ENCODE peak calls at places on chromosomes 12 and 14, in five cellular contexts. C, O, V, J and B are unnamed samples.

GRCh38 chr12:67667276-67668073 is 18.9 kb downstream of the DYRK2 start:
- DNase-seq in V (peak), J (no peak), C (no peak), O (peak), B (no peak)

GRCh38 chr14:34699873-34700621 is 14.3 kb downstream of the CFL2 start:
- DNase-seq in C (peak), V (no peak), O (no peak), J (no peak), B (peak)

GRCh38 chr14:45699451-45699850 is 446.4 kb upstream of the MIS18BP1 start:
- DNase-seq in C (no peak), J (no peak), O (no peak), V (no peak), B (peak)

GRCh38 chr14:34018564-34019244 is 67.8 kb upstream of the EGLN3 start:
- DNase-seq in C (no peak), O (peak), J (no peak), V (peak), B (no peak)

GRCh38 chr12:69524755-69525509 is 54.7 kb downstream of the FRS2 start:
- DNase-seq in C (peak), O (no peak), V (no peak), J (no peak), B (no peak)

GRCh38 chr14:72318648-72319047 is 386.4 kb downstream of the RGS6 start:
- DNase-seq in O (no peak), C (peak), J (no peak), V (no peak), B (no peak)

GRCh38 chr12:108670066-108670631 is 36.5 kb upstream of the SELPLG start:
- DNase-seq in J (no peak), V (no peak), O (no peak), C (no peak), B (no peak)

GRCh38 chr14:64770751-64771150 is 66.5 kb downstream of the PLEKHG3 start:
- DNase-seq in O (no peak), C (no peak), V (no peak), J (no peak), B (no peak)

GRCh38 chr14:99289394-99290189 is 17.6 kb upstream of the BCL11B start:
- DNase-seq in J (peak), O (no peak), V (no peak), C (no peak), B (no peak)

GRCh38 chr14:104209985-104210520 is 71.7 kb downstream of the KIF26A start:
- DNase-seq in J (no peak), O (no peak), C (no peak), V (no peak), B (no peak)

GRCh38 chr12:66716522-66716921 is 37.6 kb upstream of the GRIP1 start:
- DNase-seq in V (no peak), O (no peak), J (no peak), C (no peak), B (no peak)

GRCh38 chr12:97465012-97465345 is 2.4 kb downstream of the RMST start:
- DNase-seq in O (no peak), C (no peak), J (no peak), V (no peak), B (no peak)

GRCh38 chr14:95034806-95035205 is 122.5 kb downstream of the DICER1 start:
- DNase-seq in V (no peak), J (no peak), O (no peak), C (no peak), B (no peak)

GRCh38 chr12:45415393-45415817 is 199.5 kb downstream of the ANO6 start:
- DNase-seq in J (peak), O (peak), C (peak), V (peak), B (peak)

GRCh38 chr14:62301911-62302310 is 539.7 kb downstream of the SNAPC1 start:
- DNase-seq in C (no peak), O (no peak), J (no peak), V (no peak), B (peak)

GRCh38 chr14:59116984-59117415 is 71.5 kb upstream of the DAAM1 start:
- DNase-seq in V (no peak), C (peak), J (no peak), O (no peak), B (peak)

GRCh38 chr12:10031771-10032175 is 1.3 kb downstream of the CLEC9A start:
- DNase-seq in C (peak), O (no peak), J (peak), V (no peak), B (peak)

GRCh38 chr12:3777206-3777809 is 24.4 kb upstream of the CRACR2A start:
- DNase-seq in O (no peak), C (peak), J (peak), V (peak), B (peak)

GRCh38 chr14:102509744-102510615 is at the start of gene ANKRD9:
- DNase-seq in J (peak), O (peak), V (peak), C (peak), B (peak)

GRCh38 chr14:106579084-106579483 is 1052.7 kb downstream of the TMEM121 start:
- DNase-seq in V (no peak), O (no peak), J (no peak), C (no peak), B (no peak)

GRCh38 chr14:56300495-56300894 is 182.3 kb downstream of the PELI2 start:
- DNase-seq in C (no peak), J (no peak), V (no peak), O (no peak), B (peak)

GRCh38 chr12:121188227-121188626 is 21.7 kb upstream of the P2RX4 start:
- DNase-seq in V (no peak), O (no peak), J (no peak), C (no peak), B (no peak)

GRCh38 chr12:48189331-48190125 is 6.1 kb downstream of the CCDC184 start:
- DNase-seq in O (peak), J (peak), C (peak), V (peak), B (peak)

GRCh38 chr12:122449317-122449716 is 26.8 kb upstream of the CLIP1 start:
- DNase-seq in O (no peak), J (peak), C (peak), V (no peak), B (peak)

GRCh38 chr12:67141405-67142018 is 127.6 kb upstream of the CAND1 start:
- DNase-seq in C (no peak), O (no peak), J (no peak), V (no peak), B (no peak)

GRCh38 chr12:45543887-45544286 is 185.6 kb upstream of the ARID2 start:
- DNase-seq in C (peak), O (no peak), J (peak), V (peak), B (peak)

GRCh38 chr14:81137316-81137715 is 83.4 kb downstream of the GTF2A1 start:
- DNase-seq in V (no peak), C (peak), O (no peak), J (peak), B (peak)

GRCh38 chr12:62285284-62285683 is 25.1 kb downstream of the USP15 start:
- DNase-seq in O (no peak), J (no peak), V (no peak), C (no peak), B (no peak)

GRCh38 chr14:60090864-60091519 is 731 bp upstream of the PCNX4 start:
- DNase-seq in O (peak), V (peak), C (peak), J (no peak), B (peak)

GRCh38 chr14:86532219-86532618 is 1002.3 kb downstream of the FLRT2 start:
- DNase-seq in J (no peak), O (no peak), C (peak), V (no peak), B (peak)

GRCh38 chr12:27324452-27324999 is 8.1 kb upstream of the BMAL2 start:
- DNase-seq in J (no peak), C (no peak), O (no peak), V (no peak), B (peak)

GRCh38 chr12:110047297-110047940 is 903 bp downstream of the C12orf76 start:
- DNase-seq in J (no peak), C (no peak), O (no peak), V (no peak), B (no peak)
- H3K27ac ChIP-seq in J (no peak), C (no peak), O (no peak), V (peak), B (peak)

GRCh38 chr12:6221146-6221545 is 20.9 kb downstream of the CD9 start:
- DNase-seq in V (no peak), O (no peak), C (no peak), J (no peak), B (no peak)
- H3K4me3 ChIP-seq in V (no peak), O (no peak), C (no peak), J (no peak), B (no peak)

DNA sequence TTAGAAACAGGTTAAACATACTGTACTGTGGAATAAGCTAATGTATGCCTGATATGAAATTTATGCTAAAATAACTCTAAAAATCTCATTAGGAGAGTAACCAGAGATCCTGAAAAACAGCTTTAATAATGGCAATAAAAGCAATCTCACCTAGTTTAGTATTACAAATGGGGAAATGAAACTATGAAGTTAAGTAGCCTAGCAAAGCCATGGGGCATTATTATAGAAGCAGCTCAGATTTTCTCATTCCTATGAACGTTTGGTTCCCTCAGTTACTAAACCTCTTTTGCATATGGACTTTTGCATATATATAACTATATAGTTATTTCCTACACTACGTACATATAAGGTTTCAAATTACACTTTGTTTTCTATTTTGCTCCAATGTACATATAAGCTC is 25.0 kb upstream of the APPL2 start:
- DNase-seq in J (no peak), C (no peak), O (no peak), V (no peak), B (no peak)
- H3K27ac ChIP-seq in J (no peak), C (no peak), O (no peak), V (no peak), B (no peak)

DNA sequence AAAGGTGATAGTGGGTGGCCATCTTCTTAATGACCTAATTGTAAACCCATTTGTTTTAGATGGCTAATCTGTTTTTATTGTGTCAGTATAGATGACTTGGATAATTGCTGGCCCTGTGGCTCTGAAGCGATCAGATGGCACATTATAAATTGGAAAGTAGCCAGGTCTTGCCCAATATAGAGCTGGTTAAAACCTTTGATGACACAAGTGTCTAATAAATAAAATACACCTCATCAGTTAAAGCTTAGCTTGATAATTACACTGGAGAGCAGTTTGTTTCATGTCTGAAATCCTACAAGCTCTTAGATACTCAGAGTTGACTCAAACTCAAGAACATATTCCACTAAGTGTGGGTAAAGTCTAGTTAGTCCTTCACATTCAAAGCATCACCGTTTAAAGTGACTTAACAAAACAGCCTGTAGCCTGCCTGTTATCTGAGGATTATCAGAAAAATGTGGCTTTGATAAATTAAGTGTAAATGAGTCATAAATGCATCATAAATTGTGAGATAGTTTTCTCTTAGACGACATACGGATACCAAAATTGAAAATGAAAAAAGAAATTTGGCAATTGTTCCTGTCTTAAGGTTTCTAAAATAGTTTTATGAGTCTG is 280.9 kb downstream of the LRIG3 start:
- DNase-seq in O (no peak), V (no peak), C (peak), J (no peak), B (peak)
- H3K4me3 ChIP-seq in O (no peak), V (no peak), C (no peak), J (no peak), B (no peak)

DNA sequence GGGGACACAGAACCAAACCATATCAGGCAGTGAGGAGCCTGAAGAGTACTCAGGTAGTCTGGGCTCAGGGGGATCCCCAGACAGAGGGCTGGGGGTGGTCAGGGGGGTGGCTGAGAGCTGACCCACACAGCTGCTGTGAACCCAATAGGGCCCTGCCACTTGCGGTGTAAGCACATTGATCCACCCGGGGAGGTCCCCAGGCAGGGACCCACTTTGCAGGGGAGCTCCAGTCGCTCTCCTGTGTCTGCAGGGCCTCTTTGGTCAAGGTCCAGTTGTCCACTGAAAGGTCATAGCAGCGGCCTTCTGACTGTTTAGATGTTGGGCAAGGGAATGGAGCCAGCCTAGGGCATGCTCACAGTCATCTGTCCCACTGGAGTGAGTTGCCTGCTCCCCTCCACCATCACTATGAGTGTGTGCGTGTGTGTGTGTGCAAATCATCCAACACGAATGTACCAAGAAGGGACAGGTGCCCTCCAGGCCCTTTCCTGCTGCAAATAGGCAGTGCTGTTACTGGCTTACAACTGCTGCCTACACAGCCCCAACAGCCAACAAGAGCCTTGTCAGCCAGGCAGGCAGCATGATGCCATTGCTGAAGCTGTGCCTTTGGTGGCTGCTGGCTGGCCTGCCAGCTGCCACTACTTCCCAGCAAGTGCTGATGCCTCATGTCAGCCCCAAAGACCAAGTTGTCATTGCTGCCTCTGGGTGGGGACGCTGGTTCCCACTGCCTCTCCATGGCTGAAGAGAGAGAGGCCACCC is 71.3 kb downstream of the TSPAN11 start:
- DNase-seq in C (no peak), J (no peak), V (no peak), O (no peak), B (no peak)
- H3K27ac ChIP-seq in C (no peak), J (no peak), V (no peak), O (no peak), B (no peak)

DNA sequence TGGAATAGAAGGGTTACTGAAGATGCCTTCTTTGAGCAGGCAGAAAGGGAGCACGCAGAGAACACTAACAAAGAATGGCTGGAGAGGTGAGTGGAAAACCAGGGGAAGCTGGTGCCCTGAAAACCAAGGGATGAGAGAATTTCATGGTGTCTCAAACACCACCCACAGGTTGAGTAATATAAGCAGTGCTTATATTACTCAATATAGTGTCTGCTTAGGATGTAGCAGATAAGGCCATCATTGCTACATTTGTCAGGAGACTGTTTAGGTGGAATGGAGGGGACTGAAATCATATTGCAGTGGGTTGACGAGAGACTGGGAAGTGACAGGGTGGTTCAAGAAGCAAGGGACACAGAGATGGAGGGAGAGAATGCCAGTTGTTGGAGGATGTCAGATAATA is 20.6 kb downstream of the PKP2 start:
- DNase-seq in O (no peak), J (no peak), V (no peak), C (no peak), B (no peak)
- H3K4me3 ChIP-seq in O (no peak), J (no peak), V (no peak), C (no peak), B (no peak)

GRCh38 chr14:91891081-91891480 is 23.7 kb upstream of the TC2N start:
- DNase-seq in O (no peak), J (no peak), C (no peak), V (no peak), B (no peak)
- H3K27ac ChIP-seq in O (no peak), J (no peak), C (no peak), V (peak), B (no peak)

DNA sequence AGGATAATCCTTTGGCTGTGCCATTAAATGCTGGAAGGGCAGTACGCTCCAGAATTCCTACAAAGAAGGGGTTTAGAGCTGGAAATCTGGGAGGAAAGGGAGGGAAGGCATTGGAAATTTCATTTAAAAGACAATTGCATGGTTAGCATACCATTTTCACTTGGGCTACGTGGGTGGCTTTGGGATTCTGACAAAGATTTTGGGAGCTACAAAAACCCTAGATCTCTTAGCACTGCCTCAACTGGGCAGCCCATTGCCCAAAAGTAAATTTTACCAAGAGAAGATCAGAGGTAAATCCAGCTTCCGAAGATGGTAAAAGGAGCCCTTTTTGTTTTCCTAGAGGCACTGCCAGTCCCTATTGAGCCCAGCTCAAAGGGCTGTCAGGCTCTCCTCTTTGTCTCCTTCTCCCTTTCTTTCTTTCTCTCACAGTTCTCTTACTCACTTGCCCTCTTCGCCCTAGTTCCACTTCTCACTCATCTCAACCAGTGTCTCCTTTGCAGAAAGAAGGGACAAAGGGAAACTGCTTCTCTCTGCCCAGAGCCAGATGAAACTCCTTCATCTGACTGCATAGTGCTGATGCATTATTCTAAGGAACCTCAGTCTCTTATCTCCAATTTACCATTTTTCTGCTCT is 125.4 kb upstream of the PLEKHA5 start:
- DNase-seq in C (no peak), V (no peak), J (no peak), O (no peak), B (no peak)
- H3K4me3 ChIP-seq in C (no peak), V (no peak), J (no peak), O (no peak), B (no peak)

GRCh38 chr12:76299536-76300296 is 48.5 kb downstream of the BBS10 start:
- DNase-seq in J (peak), V (no peak), O (no peak), C (peak), B (no peak)
- H3K27ac ChIP-seq in J (no peak), V (no peak), O (no peak), C (no peak), B (no peak)

GRCh38 chr12:124396544-124397398 is 101.9 kb downstream of the RFLNA start:
- DNase-seq in C (no peak), J (no peak), V (peak), O (no peak), B (no peak)
- H3K4me3 ChIP-seq in C (no peak), J (no peak), V (no peak), O (no peak), B (no peak)